ENCODE peak calls at places on chromosomes 16 and 17, in nine cellular contexts. W is heart left ventricle, K is stomach, N is neural crest cell, I is colonic mucosa, C is ascending aorta, M is IMR-90, V is tibial nerve, A is NB4. E is an unnamed sample.
A peak's percentile ranks its signal among the peaks of the same experiment; 100 is the strongest.

GRCh38 chr17:64146418-64147109 is 16.6 kb upstream of the ERN1 start:
- DNase-seq in W (peak; percentile 72), K (peak; percentile 65), N (no peak), I (peak; percentile 62), C (peak; percentile 84), M (peak; percentile 72), V (peak; percentile 47), A (peak; percentile 61), E (peak; percentile 71)

GRCh38 chr17:42009170-42009569 is 8.1 kb downstream of the DNAJC7 start:
- DNase-seq in W (no peak), K (no peak), N (no peak), I (no peak), C (no peak), M (no peak), V (no peak), A (peak; percentile 30), E (no peak)

GRCh38 chr17:4953461-4953961 is 2.6 kb downstream of the ENO3 start:
- DNase-seq in W (no peak), K (no peak), N (no peak), I (no peak), C (peak; percentile 82), M (peak; percentile 76), V (no peak), A (no peak), E (peak; percentile 70)

GRCh38 chr17:59496178-59496577 is 69.2 kb upstream of the DHX40 start:
- DNase-seq in W (no peak), K (no peak), N (no peak), I (no peak), C (no peak), M (no peak), V (no peak), A (no peak), E (no peak)

GRCh38 chr17:80519091-80519781 is 25.4 kb upstream of the RPTOR start:
- DNase-seq in W (no peak), K (no peak), N (no peak), I (no peak), C (no peak), M (no peak), V (no peak), A (no peak), E (no peak)

GRCh38 chr17:42623732-42624596 is 14.5 kb downstream of the TUBG1 start:
- DNase-seq in W (no peak), K (peak; percentile 81), N (no peak), I (peak; percentile 62), C (no peak), M (peak; percentile 38), V (no peak), A (no peak), E (peak; percentile 50)

GRCh38 chr16:71201054-71201453 is 29.5 kb downstream of the HYDIN start:
- DNase-seq in W (no peak), K (no peak), N (no peak), I (no peak), C (no peak), M (no peak), V (no peak), A (no peak), E (no peak)

GRCh38 chr17:35345926-35346771 is 27.3 kb downstream of the SLFN11 start:
- DNase-seq in W (peak; percentile 87), K (peak; percentile 30), N (no peak), I (peak; percentile 62), C (peak; percentile 74), M (peak; percentile 53), V (peak; percentile 31), A (peak; percentile 93), E (peak; percentile 22)

GRCh38 chr17:9125722-9126121 is 104.4 kb downstream of the NTN1 start:
- DNase-seq in W (no peak), K (no peak), N (no peak), I (no peak), C (no peak), M (no peak), V (no peak), A (no peak), E (no peak)

GRCh38 chr17:9402590-9403199 is 172.9 kb downstream of the STX8 start:
- DNase-seq in W (no peak), K (no peak), N (peak; percentile 38), I (peak; percentile 57), C (no peak), M (peak; percentile 23), V (no peak), A (peak; percentile 47), E (no peak)

GRCh38 chr17:57482657-57483056 is 226.3 kb downstream of the MSI2 start:
- DNase-seq in W (no peak), K (no peak), N (no peak), I (no peak), C (no peak), M (peak; percentile 43), V (no peak), A (no peak), E (peak; percentile 44)

GRCh38 chr16:52573365-52574104 is 26.6 kb upstream of the TOX3 start:
- DNase-seq in W (no peak), K (peak; percentile 57), N (no peak), I (peak; percentile 83), C (no peak), M (no peak), V (no peak), A (no peak), E (no peak)

GRCh38 chr17:68019675-68020450 is 15.7 kb upstream of the KPNA2 start:
- DNase-seq in W (peak; percentile 97), K (peak; percentile 97), N (peak; percentile 100), I (peak; percentile 98), C (peak; percentile 99), M (peak; percentile 94), V (peak; percentile 95), A (peak; percentile 96), E (peak; percentile 96)

GRCh38 chr16:87350681-87351319 is 32.8 kb downstream of the FBXO31 start:
- DNase-seq in W (no peak), K (no peak), N (no peak), I (no peak), C (no peak), M (peak; percentile 43), V (no peak), A (no peak), E (no peak)

GRCh38 chr17:36152639-36153120 is 23.8 kb downstream of the TBC1D3B start:
- DNase-seq in W (no peak), K (no peak), N (no peak), I (no peak), C (no peak), M (no peak), V (no peak), A (peak; percentile 60), E (no peak)

GRCh38 chr16:31476305-31477219 is 4.6 kb downstream of the TGFB1I1 start:
- DNase-seq in W (peak; percentile 74), K (peak; percentile 93), N (no peak), I (peak; percentile 97), C (peak; percentile 84), M (no peak), V (peak; percentile 51), A (peak; percentile 89), E (no peak)

GRCh38 chr16:31479752-31480151 is 3.2 kb upstream of the SLC5A2 start:
- DNase-seq in W (no peak), K (no peak), N (no peak), I (no peak), C (no peak), M (no peak), V (no peak), A (no peak), E (no peak)

GRCh38 chr16:31475949-31476304 is 4.0 kb downstream of the TGFB1I1 start:
- DNase-seq in W (no peak), K (peak; percentile 45), N (no peak), I (peak; percentile 70), C (no peak), M (no peak), V (no peak), A (peak; percentile 51), E (no peak)

GRCh38 chr16:31478956-31479355 is 4.0 kb upstream of the SLC5A2 start:
- DNase-seq in W (no peak), K (no peak), N (no peak), I (no peak), C (no peak), M (no peak), V (no peak), A (no peak), E (no peak)

GRCh38 chr16:31477220-31478216 is 5.4 kb upstream of the SLC5A2 start:
- DNase-seq in W (no peak), K (peak; percentile 86), N (peak; percentile 48), I (peak; percentile 92), C (no peak), M (no peak), V (no peak), A (peak; percentile 91), E (no peak)
- TF ChIP-seq CTCF in W (no peak), K (peak; percentile 24), N (peak; percentile 50), I (peak; percentile 28), C (no peak), M (no peak), V (no peak), A (no peak), E (no peak)

DNA sequence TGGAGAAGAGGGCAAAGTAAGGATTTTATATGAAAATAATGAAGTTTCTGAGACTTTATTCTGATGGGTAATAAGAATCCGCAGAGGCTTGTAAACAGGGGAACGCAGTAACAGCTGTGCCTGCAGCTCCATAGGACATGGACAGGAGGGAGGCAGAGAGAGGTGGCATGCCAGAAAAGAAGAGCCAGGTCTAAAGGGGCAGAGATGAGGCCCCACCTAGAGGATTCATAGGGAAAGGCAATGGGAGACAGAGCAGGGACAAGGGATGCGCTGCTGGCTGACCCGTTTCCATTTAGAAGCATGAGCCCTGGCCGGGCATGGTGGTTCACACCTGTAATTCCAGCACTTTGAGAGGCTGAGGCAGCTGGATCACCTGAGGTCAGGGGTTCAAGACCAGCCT is 340.3 kb upstream of the CDH5 start:
- DNase-seq in W (no peak), K (no peak), N (no peak), I (no peak), C (no peak), M (no peak), V (no peak), A (peak; percentile 34), E (no peak)
- TF ChIP-seq CTCF in W (peak; percentile 27), K (no peak), N (peak; percentile 36), I (no peak), C (no peak), M (peak; percentile 39), V (no peak), A (peak; percentile 46), E (peak; percentile 41)

GRCh38 chr17:11488407-11488806 is 109.9 kb upstream of the DNAH9 start:
- DNase-seq in W (no peak), K (no peak), N (no peak), I (no peak), C (no peak), M (no peak), V (no peak), A (no peak), E (no peak)
- TF ChIP-seq CTCF in W (no peak), K (no peak), N (no peak), I (no peak), C (no peak), M (no peak), V (no peak), A (no peak), E (no peak)

DNA sequence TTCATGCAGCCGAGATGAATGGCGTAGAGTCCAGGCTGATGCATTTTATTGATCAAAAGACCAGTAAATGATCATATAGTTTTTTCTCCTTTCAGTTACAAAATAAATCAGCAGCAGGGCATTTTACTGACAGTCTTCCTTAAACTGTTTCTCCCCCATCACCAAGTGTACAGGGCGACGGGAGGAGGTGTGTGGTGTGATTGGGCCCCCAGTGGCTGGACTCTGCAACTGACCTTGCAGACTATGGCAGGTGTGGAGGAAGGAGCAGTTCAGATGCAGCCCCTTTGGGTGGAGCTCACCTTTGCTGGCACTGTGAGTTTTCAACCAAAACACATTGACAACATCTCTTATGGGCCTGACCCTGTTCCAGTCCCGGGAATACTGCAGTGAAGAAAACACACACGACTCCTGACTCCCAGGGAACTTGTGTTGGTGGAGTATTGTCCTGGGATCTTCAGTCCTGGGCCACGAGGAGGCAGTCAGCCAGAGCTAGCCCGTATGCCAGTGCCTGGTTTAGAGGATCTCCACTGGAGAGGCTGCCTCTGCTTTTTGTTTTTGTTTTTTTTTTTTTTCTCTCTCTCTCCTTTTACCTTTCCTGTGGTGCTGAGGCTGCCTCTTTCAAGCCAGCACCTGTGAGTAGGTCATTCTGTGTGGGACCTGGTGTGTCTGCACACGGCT is 29.8 kb downstream of the KIAA0513 start:
- DNase-seq in W (no peak), K (peak; percentile 42), N (no peak), I (no peak), C (no peak), M (no peak), V (no peak), A (no peak), E (no peak)
- TF ChIP-seq CTCF in W (no peak), K (peak; percentile 51), N (peak; percentile 42), I (peak; percentile 26), C (no peak), M (peak; percentile 1), V (no peak), A (peak; percentile 20), E (peak; percentile 44)